ENCODE peak calls at places on chromosomes 13 and 19, in ten cellular contexts. P, Q, S, D, M, H, I, Z, K and Y are unnamed samples.

GRCh38 chr13:31930901-31931522 is 100.6 kb upstream of the FRY start:
- DNase-seq in Q (peak), S (no peak), H (peak), P (no peak), I (no peak), Z (no peak), M (no peak), K (no peak), D (no peak), Y (no peak)

GRCh38 chr13:43132228-43132627 is 108.8 kb downstream of the DNAJC15 start:
- DNase-seq in Z (peak), Q (peak), M (peak), S (no peak), P (no peak), H (no peak), D (no peak), K (peak), I (no peak), Y (no peak)

GRCh38 chr13:101211261-101211660 is 205.0 kb downstream of the NALCN start:
- DNase-seq in M (peak), Z (peak), H (no peak), I (no peak), Q (no peak), D (no peak), P (no peak), S (no peak), K (peak), Y (no peak)

GRCh38 chr13:41107584-41108014 is 25.0 kb downstream of the KBTBD6 start:
- DNase-seq in Q (no peak), Z (no peak), H (no peak), K (no peak), D (no peak), I (no peak), S (no peak), M (no peak), P (no peak), Y (no peak)

GRCh38 chr13:92224825-92225224 is 826.4 kb downstream of the GPC5 start:
- DNase-seq in H (no peak), Z (no peak), I (no peak), M (no peak), K (no peak), S (no peak), Q (no peak), P (no peak), D (no peak), Y (no peak)

GRCh38 chr19:18919895-18920204 is 335 bp downstream of the DDX49 start:
- DNase-seq in I (no peak), H (no peak), D (no peak), M (no peak), K (no peak), Q (no peak), S (no peak), Z (no peak), P (no peak), Y (no peak)

GRCh38 chr13:114151565-114152284 is 19.3 kb upstream of the RASA3 start:
- DNase-seq in H (no peak), Q (no peak), Z (no peak), P (no peak), I (no peak), D (no peak), M (no peak), S (peak), K (no peak), Y (no peak)

GRCh38 chr13:20197361-20197834 is 4.7 kb upstream of the GJB2 start:
- DNase-seq in Q (no peak), D (no peak), Z (peak), M (peak), S (no peak), P (no peak), I (no peak), H (no peak), K (peak), Y (no peak)

GRCh38 chr19:33879818-33880575 is 83.3 kb downstream of the KCTD15 start:
- DNase-seq in H (no peak), M (no peak), P (peak), I (no peak), D (no peak), Q (no peak), S (no peak), K (no peak), Z (no peak), Y (no peak)